ENCODE peak calls at places on chromosomes 4 and X, in eight cellular contexts. T is Calu3, W is A549, E is IMR-90, M is nucleus accumbens, B is T-cell, U is amygdala, V is ELR. N is an unnamed sample.
A peak's percentile ranks its signal among the peaks of the same experiment; 100 is the strongest.

GRCh38 chr4:31793907-31794306 is 1073.7 kb downstream of the PCDH7 start:
- DNase-seq in M (no peak), V (no peak), T (no peak), B (no peak), U (no peak), W (no peak), E (no peak), N (no peak)

GRCh38 chrX:6681469-6681868 is 146.6 kb upstream of the VCX3A start:
- DNase-seq in V (no peak), W (no peak), U (no peak), B (no peak), E (no peak), T (no peak), M (no peak), N (no peak)

GRCh38 chr4:124275-125081 is at the start of gene ZNF718:
- DNase-seq in M (peak; percentile 94), E (peak; percentile 97), V (peak; percentile 96), B (peak; percentile 91), W (peak; percentile 96), U (peak; percentile 91), T (peak; percentile 87), N (peak; percentile 82)

GRCh38 chr4:16270654-16271328 is 44.5 kb upstream of the TAPT1 start:
- DNase-seq in M (no peak), E (no peak), T (no peak), V (peak; percentile 25), W (peak; percentile 4), B (no peak), U (no peak), N (no peak)

GRCh38 chrX:79263550-79263949 is 103.6 kb downstream of the ITM2A start:
- DNase-seq in U (no peak), B (no peak), W (no peak), T (no peak), V (no peak), E (no peak), M (no peak), N (no peak)

GRCh38 chrX:11472381-11472780 is 179.2 kb downstream of the AMELX start:
- DNase-seq in E (peak; percentile 28), M (no peak), U (no peak), V (no peak), B (no peak), T (no peak), W (no peak), N (no peak)

GRCh38 chr4:7753271-7753670 is 186.4 kb downstream of the AFAP1 start:
- DNase-seq in V (no peak), T (no peak), E (no peak), U (no peak), B (no peak), W (no peak), M (no peak), N (no peak)

GRCh38 chr4:4810365-4810764 is 49.1 kb upstream of the MSX1 start:
- DNase-seq in V (no peak), U (peak; percentile 34), E (no peak), W (no peak), T (no peak), B (no peak), M (peak; percentile 27), N (no peak)

GRCh38 chr4:62896721-62897120 is 1512.5 kb downstream of the TECRL start:
- DNase-seq in M (no peak), W (no peak), U (no peak), E (no peak), T (no peak), B (no peak), V (no peak), N (no peak)

GRCh38 chr4:6134612-6135220 is 65.6 kb downstream of the JAKMIP1 start:
- DNase-seq in E (no peak), B (peak; percentile 5), W (peak; percentile 56), V (peak; percentile 19), T (no peak), U (no peak), M (no peak), N (no peak)

GRCh38 chrX:122703762-122704161 is 480.3 kb upstream of the GRIA3 start:
- DNase-seq in B (no peak), T (no peak), M (no peak), W (no peak), E (no peak), U (no peak), V (no peak), N (no peak)

GRCh38 chrX:45322382-45322781 is 121.7 kb upstream of the DIPK2B start:
- DNase-seq in T (peak; percentile 45), E (peak; percentile 83), M (peak; percentile 14), B (no peak), U (no peak), W (peak; percentile 81), V (peak; percentile 86), N (no peak)

GRCh38 chr4:74218201-74218600 is 60.3 kb downstream of the MTHFD2L start:
- DNase-seq in U (no peak), V (peak; percentile 28), T (no peak), W (no peak), M (no peak), B (no peak), E (no peak), N (no peak)

GRCh38 chr4:73669410-73670183 is 49.4 kb upstream of the RASSF6 start:
- DNase-seq in M (no peak), W (no peak), T (peak; percentile 28), B (no peak), U (no peak), E (no peak), V (no peak), N (no peak)

GRCh38 chrX:131277543-131278115 is 11.5 kb downstream of the IGSF1 start:
- DNase-seq in U (no peak), B (no peak), E (no peak), M (no peak), T (no peak), V (no peak), W (no peak), N (no peak)

GRCh38 chr4:78155616-78156105 is 98.5 kb downstream of the FRAS1 start:
- DNase-seq in E (no peak), V (no peak), U (no peak), M (no peak), W (no peak), T (no peak), B (no peak), N (no peak)

GRCh38 chrX:150635952-150636351 is 57.2 kb upstream of the MTMR1 start:
- DNase-seq in B (no peak), E (peak; percentile 84), M (no peak), T (no peak), U (no peak), W (peak; percentile 34), V (peak; percentile 88), N (no peak)

GRCh38 chr4:80309301-80310004 is 26.1 kb upstream of the CFAP299 start:
- DNase-seq in W (peak; percentile 6), T (no peak), V (peak; percentile 96), U (no peak), M (no peak), E (peak; percentile 96), B (no peak), N (no peak)

GRCh38 chr4:1614502-1614853 is 69.6 kb downstream of the FAM53A start:
- DNase-seq in W (no peak), U (no peak), E (no peak), V (no peak), T (no peak), M (no peak), B (no peak), N (no peak)

GRCh38 chr4:142473960-142474338 is 372.2 kb downstream of the INPP4B start:
- DNase-seq in M (no peak), U (no peak), T (no peak), B (no peak), V (no peak), E (no peak), W (no peak), N (no peak)

GRCh38 chr4:153589703-153590595 is 94.1 kb upstream of the TLR2 start:
- DNase-seq in E (no peak), V (no peak), T (no peak), M (no peak), B (no peak), W (no peak), U (no peak), N (no peak)

GRCh38 chrX:93422693-93423092 is 250.7 kb downstream of the NAP1L3 start:
- DNase-seq in M (no peak), B (no peak), V (peak; percentile 0), W (peak; percentile 20), U (no peak), E (peak; percentile 1), T (no peak), N (peak; percentile 1)

GRCh38 chr4:1535926-1536578 is 129.8 kb upstream of the NKX1-1 start:
- DNase-seq in M (no peak), V (no peak), U (no peak), E (no peak), W (no peak), B (no peak), T (no peak), N (no peak)

GRCh38 chr4:3261411-3262207 is 12.7 kb downstream of the MSANTD1 start:
- DNase-seq in U (no peak), M (no peak), V (no peak), W (no peak), T (no peak), E (no peak), B (no peak), N (no peak)

GRCh38 chrX:51459125-51459524 is 37.3 kb downstream of the NUDT11 start:
- DNase-seq in M (no peak), V (peak; percentile 47), W (peak; percentile 48), B (no peak), U (no peak), E (peak; percentile 13), T (peak; percentile 24), N (no peak)

GRCh38 chrX:97860206-97860605 is 976.5 kb downstream of the RPA4 start:
- DNase-seq in U (no peak), V (peak; percentile 0), W (no peak), T (no peak), B (no peak), M (peak; percentile 16), E (peak; percentile 73), N (no peak)

GRCh38 chr4:182126567-182126966 is 116.6 kb upstream of the TENM3 start:
- DNase-seq in T (no peak), U (no peak), B (no peak), V (peak; percentile 33), E (peak; percentile 60), W (no peak), M (no peak), N (no peak)

GRCh38 chrX:121579016-121579760 is 531.8 kb downstream of the GLUD2 start:
- DNase-seq in U (no peak), M (no peak), E (no peak), W (peak; percentile 33), V (no peak), B (no peak), T (peak; percentile 49), N (no peak)

N was measured in frontal cortex.